ENCODE peak calls at places on chromosomes 5 and 9, in six cellular contexts. K, Q, F, V, Z and Y are unnamed samples.

GRCh38 chr5:56278267-56278826 is 45.2 kb upstream of the ANKRD55 start:
- DNase-seq in Z (no peak), K (no peak), Q (peak), F (no peak), V (no peak), Y (no peak)

GRCh38 chr5:74595143-74595915 is 45.2 kb downstream of the ENC1 start:
- DNase-seq in Q (peak), F (no peak), V (no peak), K (no peak), Z (no peak), Y (no peak)

GRCh38 chr5:141681695-141682641 is at the start of gene ARAP3:
- DNase-seq in F (peak), Z (no peak), Q (peak), V (peak), K (peak), Y (peak)

GRCh38 chr5:142246263-142246662 is 78.6 kb downstream of the SPRY4 start:
- DNase-seq in K (no peak), Z (no peak), Q (no peak), V (no peak), F (no peak), Y (no peak)

GRCh38 chr5:137360607-137361006 is 138.5 kb downstream of the SPOCK1 start:
- DNase-seq in K (no peak), Q (no peak), V (no peak), Z (no peak), F (no peak), Y (no peak)

GRCh38 chr5:112711436-112711835 is 26.2 kb upstream of the APC start:
- DNase-seq in F (no peak), Z (no peak), K (no peak), Q (no peak), V (no peak), Y (no peak)

GRCh38 chr9:19994296-19994695 is 205.5 kb upstream of the SLC24A2 start:
- DNase-seq in F (no peak), Q (no peak), K (no peak), V (no peak), Z (no peak), Y (no peak)

GRCh38 chr9:114318416-114318815 is 4.5 kb upstream of the ORM1 start:
- DNase-seq in Q (no peak), Z (no peak), V (no peak), K (no peak), F (no peak), Y (no peak)

GRCh38 chr9:38068616-38068865 is 486 bp downstream of the SHB start:
- DNase-seq in Q (peak), F (peak), V (peak), K (no peak), Z (no peak), Y (no peak)

GRCh38 chr9:16023466-16023865 is 470.6 kb downstream of the CCDC171 start:
- DNase-seq in V (no peak), Z (no peak), F (no peak), Q (no peak), K (no peak), Y (no peak)

GRCh38 chr5:77200663-77201062 is 9.8 kb upstream of the PDE8B start:
- DNase-seq in Z (no peak), Q (no peak), V (no peak), F (no peak), K (no peak), Y (no peak)

GRCh38 chr5:150615141-150615699 is 25.2 kb upstream of the SYNPO start:
- DNase-seq in K (no peak), Q (no peak), F (no peak), V (peak), Z (peak), Y (no peak)

GRCh38 chr9:976258-976804 is at the start of gene DMRT3:
- DNase-seq in K (peak), V (no peak), Q (no peak), F (no peak), Z (peak), Y (peak)

GRCh38 chr5:1466631-1467265 is 21.5 kb upstream of the SLC6A3 start:
- DNase-seq in V (no peak), Q (no peak), Z (no peak), K (no peak), F (no peak), Y (no peak)

GRCh38 chr5:174514983-174515394 is 209.4 kb upstream of the MSX2 start:
- DNase-seq in Z (no peak), Q (no peak), F (no peak), V (no peak), K (no peak), Y (no peak)

GRCh38 chr5:111953351-111954127 is 196.5 kb upstream of the NREP start:
- DNase-seq in K (no peak), Z (no peak), V (no peak), Q (no peak), F (no peak), Y (no peak)

GRCh38 chr9:749712-750111 is 91.8 kb upstream of the DMRT1 start:
- DNase-seq in V (peak), Z (no peak), F (no peak), Q (no peak), K (no peak), Y (no peak)

GRCh38 chr5:69364414-69364813 is 4.9 kb downstream of the AK6 start:
- DNase-seq in Z (no peak), K (no peak), F (no peak), Q (peak), V (no peak), Y (no peak)

GRCh38 chr5:1391691-1392090 is 46.8 kb upstream of the CLPTM1L start:
- DNase-seq in Q (no peak), Z (no peak), F (no peak), V (no peak), K (no peak), Y (no peak)

GRCh38 chr9:87122947-87123685 is 175.8 kb upstream of the GAS1 start:
- DNase-seq in F (no peak), K (no peak), V (no peak), Z (no peak), Q (no peak), Y (no peak)

GRCh38 chr5:42991477-42992034 is 48.6 kb downstream of the ANXA2R start:
- DNase-seq in Q (no peak), F (no peak), Z (no peak), K (no peak), V (peak), Y (no peak)

GRCh38 chr5:134784946-134785620 is 26.5 kb downstream of the DDX46 start:
- DNase-seq in F (no peak), V (no peak), K (no peak), Q (no peak), Z (no peak), Y (no peak)

GRCh38 chr5:1532384-1532783 is 8.6 kb upstream of the LPCAT1 start:
- DNase-seq in Q (no peak), K (no peak), V (no peak), Z (no peak), F (no peak), Y (no peak)

GRCh38 chr5:169801324-169801777 is 164.3 kb downstream of the DOCK2 start:
- DNase-seq in F (no peak), V (no peak), Z (no peak), K (no peak), Q (no peak), Y (no peak)

GRCh38 chr9:3027260-3027659 is 183.4 kb upstream of the PUM3 start:
- DNase-seq in V (no peak), Z (no peak), F (no peak), Q (no peak), K (no peak), Y (no peak)

GRCh38 chr5:89315194-89315593 is 432.2 kb upstream of the MEF2C start:
- DNase-seq in Q (peak), F (no peak), Z (no peak), V (no peak), K (no peak), Y (peak)

GRCh38 chr5:1346627-1347440 is 1.9 kb upstream of the CLPTM1L start:
- DNase-seq in Q (no peak), V (no peak), K (no peak), Z (no peak), F (no peak), Y (no peak)

GRCh38 chr5:12876541-12877298 is 972.5 kb upstream of the CTNND2 start:
- DNase-seq in V (no peak), F (no peak), Q (no peak), K (no peak), Z (no peak), Y (no peak)

GRCh38 chr5:179870952-179871351 is 12.3 kb upstream of the MRNIP start:
- DNase-seq in Z (no peak), K (no peak), Q (no peak), V (no peak), F (no peak), Y (no peak)

GRCh38 chr5:179868541-179868940 is 9.9 kb upstream of the MRNIP start:
- DNase-seq in Q (no peak), K (no peak), F (no peak), Z (peak), V (no peak), Y (no peak)

GRCh38 chr5:179869101-179869500 is 10.5 kb upstream of the MRNIP start:
- DNase-seq in V (no peak), Q (no peak), F (no peak), K (no peak), Z (peak), Y (no peak)

GRCh38 chr5:179870403-179870903 is 11.8 kb upstream of the MRNIP start:
- DNase-seq in K (peak), F (no peak), V (no peak), Z (peak), Q (peak), Y (no peak)

DNA sequence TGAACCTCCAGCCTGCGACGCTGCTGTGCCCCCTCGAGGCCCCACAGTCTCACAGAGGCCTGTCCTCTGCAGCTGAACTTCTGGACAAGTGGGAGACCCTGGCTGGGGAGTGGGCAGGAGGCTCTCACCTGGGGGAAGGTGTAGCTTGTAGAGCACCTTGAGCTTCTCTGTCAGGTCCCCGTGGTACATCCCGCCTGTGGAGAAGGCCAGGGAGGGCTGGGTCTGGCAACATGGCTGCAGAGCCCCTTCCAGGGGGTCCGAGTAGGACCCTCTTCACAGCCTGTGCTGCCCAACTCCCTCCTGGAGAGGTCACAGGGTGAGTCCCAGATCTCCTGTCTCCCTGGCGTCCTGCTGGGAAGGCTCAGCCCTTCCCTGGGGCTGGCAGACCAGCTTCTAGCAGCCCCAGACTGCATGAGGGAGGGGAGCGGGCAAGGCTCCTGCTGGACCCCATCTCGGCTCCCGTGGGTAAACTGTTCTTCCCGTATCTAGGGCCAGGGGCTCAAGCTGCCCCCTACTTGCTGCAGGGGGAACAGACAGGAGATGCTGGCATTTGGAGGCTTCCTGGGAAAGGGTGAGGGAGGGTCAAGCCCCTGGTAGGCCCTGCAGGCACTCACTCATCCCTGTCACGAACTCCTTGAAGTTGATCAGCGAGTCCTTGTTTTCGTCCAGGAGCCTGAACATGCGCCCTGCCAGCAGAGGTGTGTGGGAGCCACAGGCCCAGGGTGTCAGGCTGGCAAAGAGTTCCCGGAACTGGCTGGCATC is 11.2 kb upstream of the MRNIP start:
- DNase-seq in K (no peak), F (no peak), V (no peak), Q (no peak), Z (peak), Y (no peak)
- TF ChIP-seq CTCF in K (no peak), F (no peak), V (no peak), Q (no peak), Z (no peak), Y (no peak)

GRCh38 chr9:131799177-131799823 is 59.4 kb upstream of the RAPGEF1 start:
- DNase-seq in Q (peak), V (peak), K (peak), F (peak), Z (no peak), Y (peak)

GRCh38 chr9:131800366-131800765 is 60.5 kb upstream of the RAPGEF1 start:
- DNase-seq in V (no peak), Q (no peak), F (no peak), Z (no peak), K (no peak), Y (no peak)

GRCh38 chr9:131801811-131802210 is 61.9 kb upstream of the RAPGEF1 start:
- DNase-seq in V (no peak), F (no peak), Q (no peak), K (peak), Z (no peak), Y (no peak)

GRCh38 chr9:131798166-131798565 is 58.3 kb upstream of the RAPGEF1 start:
- DNase-seq in K (no peak), Z (peak), Q (no peak), F (no peak), V (no peak), Y (no peak)

DNA sequence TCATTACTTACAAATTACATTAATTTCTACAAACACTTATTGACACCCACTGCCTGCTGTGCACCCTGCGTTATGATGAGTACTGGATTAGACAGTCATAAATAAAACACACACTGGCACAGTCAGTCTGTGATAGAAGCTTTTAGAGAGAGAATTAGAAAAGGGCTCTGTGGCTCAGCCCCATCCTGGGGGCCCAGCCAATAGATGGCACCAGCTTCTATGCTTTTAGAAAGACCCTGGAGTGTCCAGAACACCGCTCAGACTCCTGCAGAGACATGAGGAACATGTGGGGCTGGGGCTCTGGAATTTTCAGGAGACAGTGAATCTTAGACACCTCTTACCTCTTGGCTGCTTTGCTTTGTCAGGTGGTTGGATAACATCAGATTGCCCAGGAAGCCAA is 61.0 kb upstream of the RAPGEF1 start:
- DNase-seq in V (no peak), K (no peak), F (no peak), Q (no peak), Z (no peak), Y (no peak)
- TF ChIP-seq CTCF in V (no peak), K (no peak), F (no peak), Q (no peak), Z (peak), Y (no peak)

GRCh38 chr9:34896112-34896511 is 62.0 kb upstream of the PHF24 start:
- DNase-seq in Q (no peak), V (no peak), Z (no peak), K (no peak), F (no peak), Y (no peak)
- TF ChIP-seq CTCF in Q (no peak), V (no peak), Z (no peak), K (peak), F (peak), Y (no peak)

GRCh38 chr5:36150676-36151433 is 832 bp downstream of the LMBRD2 start:
- DNase-seq in Q (peak), K (peak), F (peak), V (peak), Z (no peak), Y (no peak)
- TF ChIP-seq CTCF in Q (no peak), K (no peak), F (no peak), V (no peak), Z (no peak), Y (no peak)

GRCh38 chr9:21070171-21070571 is 7.6 kb downstream of the IFNB1 start:
- DNase-seq in Z (no peak), K (peak), Q (peak), V (peak), F (no peak), Y (no peak)
- TF ChIP-seq CTCF in Z (no peak), K (peak), Q (no peak), V (no peak), F (no peak), Y (peak)

GRCh38 chr9:121744687-121745395 is 93.4 kb downstream of the DAB2IP start:
- DNase-seq in K (no peak), V (no peak), Z (no peak), F (no peak), Q (no peak), Y (no peak)

GRCh38 chr9:121742923-121743322 is 91.5 kb downstream of the DAB2IP start:
- DNase-seq in Q (no peak), K (no peak), V (no peak), Z (no peak), F (no peak), Y (no peak)

GRCh38 chr9:121744002-121744686 is 92.7 kb downstream of the DAB2IP start:
- DNase-seq in K (no peak), Q (peak), F (peak), V (peak), Z (peak), Y (no peak)

GRCh38 chr9:121745396-121745695 is 93.9 kb downstream of the DAB2IP start:
- DNase-seq in Z (no peak), F (no peak), K (no peak), Q (no peak), V (no peak), Y (no peak)

DNA sequence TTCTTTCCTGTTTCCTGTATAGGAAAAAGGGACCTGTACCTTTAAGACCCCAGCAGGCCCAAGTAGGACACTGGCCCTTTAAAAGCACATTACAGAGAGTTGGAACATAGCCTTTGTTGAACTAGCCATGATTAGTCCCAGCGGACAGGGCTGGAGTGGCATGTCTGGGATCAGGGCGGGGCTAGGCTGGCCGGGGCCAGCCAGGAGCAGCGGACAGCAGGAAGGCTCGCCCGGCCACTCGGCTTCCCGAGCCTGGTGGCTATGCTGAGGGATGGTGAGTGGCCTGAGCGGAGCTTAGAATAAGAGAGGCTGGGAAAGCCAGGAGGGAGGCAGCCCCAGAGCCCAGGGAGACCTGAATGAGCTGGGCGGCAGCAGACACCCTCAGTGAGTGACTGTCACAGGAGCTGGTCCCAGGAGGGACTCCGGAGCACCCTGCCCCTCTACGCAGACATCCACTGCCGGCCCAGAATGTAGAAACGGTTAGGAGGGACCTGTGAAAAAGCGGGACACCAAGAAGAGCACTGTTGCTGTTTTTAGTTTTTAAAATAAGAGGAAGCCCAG is 92.1 kb downstream of the DAB2IP start:
- DNase-seq in Z (no peak), F (no peak), V (peak), K (peak), Q (peak), Y (peak)
- TF ChIP-seq CTCF in Z (no peak), F (no peak), V (peak), K (no peak), Q (no peak), Y (peak)